ENCODE peak calls at places on chromosomes 13 and 19, in five cellular contexts. D is H9; P is glutamatergic neuron; G is CD8-positive, alpha-beta T cell; I is tibial nerve. W is an unnamed sample.

GRCh38 chr19:55084416-55084815 is 8.7 kb downstream of the EPS8L1 start:
- DNase-seq in D (no peak), G (no peak), P (no peak), I (no peak), W (no peak)

GRCh38 chr13:74560325-74560724 is 426.1 kb upstream of the KLF12 start:
- DNase-seq in I (no peak), P (no peak), D (no peak), G (no peak), W (no peak)

GRCh38 chr19:38142176-38143035 is 81.6 kb downstream of the DPF1 start:
- DNase-seq in P (peak), G (peak), I (no peak), D (peak), W (peak)

GRCh38 chr13:22549126-22549525 is 631.7 kb upstream of the SGCG start:
- DNase-seq in D (no peak), G (no peak), P (no peak), I (no peak), W (no peak)

GRCh38 chr13:39776439-39776838 is 121.0 kb downstream of the COG6 start:
- DNase-seq in I (no peak), P (no peak), G (no peak), D (no peak), W (no peak)

GRCh38 chr13:106815545-106815944 is 247.6 kb upstream of the ARGLU1 start:
- DNase-seq in I (no peak), D (peak), G (no peak), P (no peak), W (no peak)

GRCh38 chr19:3132971-3133792 is 2.7 kb upstream of the GNA15 start:
- DNase-seq in P (no peak), I (no peak), D (peak), G (peak), W (no peak)

GRCh38 chr19:374183-374885 is 29.7 kb upstream of the MIER2 start:
- DNase-seq in G (no peak), D (no peak), I (no peak), P (no peak), W (no peak)

GRCh38 chr19:50520822-50521465 is 7.2 kb upstream of the ASPDH start:
- DNase-seq in G (no peak), P (no peak), I (no peak), D (no peak), W (no peak)

GRCh38 chr19:1767464-1767933 is 14.2 kb downstream of the ONECUT3 start:
- DNase-seq in G (peak), D (no peak), I (no peak), P (peak), W (peak)

GRCh38 chr13:92573467-92574057 is 653.0 kb upstream of the GPC6 start:
- DNase-seq in I (no peak), G (no peak), D (peak), P (peak), W (peak)

GRCh38 chr13:109630281-109630680 is 156.1 kb downstream of the IRS2 start:
- DNase-seq in I (no peak), G (no peak), P (no peak), D (no peak), W (no peak)

GRCh38 chr19:3027981-3028304 is 1.1 kb downstream of the TLE2 start:
- DNase-seq in G (no peak), I (no peak), D (no peak), P (no peak), W (no peak)

GRCh38 chr13:85541476-85541875 is 257.7 kb downstream of the SLITRK6 start:
- DNase-seq in D (no peak), G (no peak), P (no peak), I (no peak), W (no peak)

GRCh38 chr13:114071441-114071840 is 61.0 kb downstream of the RASA3 start:
- DNase-seq in D (no peak), P (no peak), I (peak), G (no peak), W (no peak)

GRCh38 chr19:49866933-49867782 is at the start of gene PNKP:
- DNase-seq in P (peak), G (peak), D (peak), I (peak), W (peak)

GRCh38 chr19:13172335-13173128 is 22.3 kb downstream of the IER2 start:
- DNase-seq in D (no peak), G (peak), I (peak), P (no peak), W (no peak)

GRCh38 chr19:15124572-15125231 is 17.5 kb downstream of the SYDE1 start:
- DNase-seq in P (peak), D (no peak), I (no peak), G (peak), W (no peak)

GRCh38 chr13:40477623-40478608 is 188.5 kb downstream of the FOXO1 start:
- DNase-seq in I (peak), P (no peak), D (no peak), G (no peak), W (peak)

GRCh38 chr19:33620611-33621010 is 1.1 kb upstream of the CHST8 start:
- DNase-seq in I (no peak), D (no peak), G (no peak), P (no peak), W (no peak)

GRCh38 chr19:10260141-10260584 is 8.1 kb downstream of the MRPL4 start:
- DNase-seq in D (no peak), G (no peak), I (no peak), P (no peak), W (no peak)

GRCh38 chr13:35500071-35500595 is 23.6 kb upstream of the MAB21L1 start:
- DNase-seq in D (no peak), I (no peak), P (no peak), G (no peak), W (no peak)

DNA sequence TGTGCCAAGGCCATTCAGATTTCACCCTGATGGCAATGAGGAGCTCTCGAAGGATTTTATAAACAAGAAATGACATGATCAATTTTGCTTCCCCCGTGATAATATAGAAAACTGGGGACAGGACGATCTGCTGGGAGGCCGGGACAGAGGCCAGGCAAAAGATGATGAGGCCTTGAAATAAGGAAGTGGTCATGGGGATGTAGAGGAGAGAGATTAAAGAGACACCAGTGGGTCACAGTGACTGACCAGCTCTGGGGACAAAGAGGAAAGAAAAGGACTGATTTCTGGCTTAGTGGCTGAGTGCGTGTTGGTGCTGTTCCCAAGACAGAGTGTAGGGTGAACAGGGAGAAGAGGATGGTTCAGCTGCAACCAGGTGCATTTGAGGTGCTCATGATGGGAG is 68.7 kb upstream of the FLT1 start:
- DNase-seq in P (no peak), G (no peak), I (no peak), D (no peak), W (no peak)
- TF ChIP-seq CTCF in P (no peak), G (no peak), I (no peak), D (no peak), W (no peak)

GRCh38 chr13:111051041-111051440 is 64.1 kb upstream of the ARHGEF7 start:
- DNase-seq in D (no peak), I (no peak), G (no peak), P (no peak), W (no peak)

GRCh38 chr13:111048387-111048786 is 66.7 kb upstream of the ARHGEF7 start:
- DNase-seq in I (no peak), P (no peak), G (no peak), D (no peak), W (no peak)

GRCh38 chr13:111051656-111052232 is 63.4 kb upstream of the ARHGEF7 start:
- DNase-seq in G (no peak), P (no peak), I (no peak), D (no peak), W (no peak)

GRCh38 chr13:111050539-111050879 is 64.6 kb upstream of the ARHGEF7 start:
- DNase-seq in D (no peak), I (no peak), P (no peak), G (no peak), W (no peak)

DNA sequence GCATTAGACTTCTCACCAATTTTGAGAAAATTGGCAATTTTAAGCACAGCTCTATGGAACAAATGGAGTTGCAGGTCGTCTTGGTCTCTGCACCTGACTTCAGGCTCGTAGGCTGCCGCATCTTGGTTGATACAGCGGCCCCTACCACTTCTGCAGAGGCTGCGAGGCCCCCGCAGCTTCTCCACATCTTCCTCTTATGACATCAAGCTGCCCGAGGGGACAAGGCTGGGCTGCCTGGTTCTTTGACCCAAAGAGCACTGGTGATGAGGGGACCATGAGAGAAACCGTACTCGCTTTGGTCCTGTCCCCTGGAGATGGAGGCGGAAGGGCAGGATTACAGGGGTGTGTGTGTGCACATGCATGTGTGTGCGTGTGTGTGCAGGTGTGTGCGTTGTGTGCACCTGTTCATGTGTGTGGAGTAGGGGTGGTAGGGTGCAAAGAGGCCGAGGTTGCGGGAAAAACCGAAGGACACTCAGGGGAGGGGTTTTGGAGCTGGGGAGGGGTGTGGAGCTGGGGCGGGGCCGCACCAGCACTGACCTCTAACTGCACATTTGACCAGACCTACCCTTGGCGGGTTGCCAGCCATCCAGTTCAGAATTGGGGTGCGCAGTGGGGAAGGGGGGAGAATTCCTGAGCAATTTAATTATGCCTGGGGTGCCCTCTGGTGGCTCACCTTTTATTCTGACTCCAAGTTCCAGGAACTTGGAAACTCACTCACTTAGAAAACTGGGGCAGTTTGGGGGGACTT is 65.1 kb upstream of the ARHGEF7 start:
- DNase-seq in D (no peak), P (no peak), I (peak), G (no peak), W (no peak)
- TF ChIP-seq CTCF in D (peak), P (no peak), I (peak), G (no peak), W (no peak)

GRCh38 chr19:41959056-41960053 is at the start of gene RABAC1:
- DNase-seq in I (peak), D (peak), P (peak), G (peak), W (peak)
- TF ChIP-seq CTCF in I (no peak), D (peak), P (peak), G (peak), W (no peak)

GRCh38 chr19:7869910-7870511 is 4.2 kb downstream of the PRR36 start:
- DNase-seq in D (peak), G (no peak), I (no peak), P (peak), W (no peak)

GRCh38 chr19:7867092-7867844 is 6.9 kb downstream of the PRR36 start:
- DNase-seq in I (no peak), D (no peak), G (no peak), P (no peak), W (no peak)

GRCh38 chr19:7868326-7868670 is 5.9 kb downstream of the PRR36 start:
- DNase-seq in I (no peak), D (peak), G (no peak), P (no peak), W (no peak)

GRCh38 chr19:7869453-7869909 is 4.7 kb downstream of the PRR36 start:
- DNase-seq in I (no peak), D (peak), P (peak), G (peak), W (peak)

DNA sequence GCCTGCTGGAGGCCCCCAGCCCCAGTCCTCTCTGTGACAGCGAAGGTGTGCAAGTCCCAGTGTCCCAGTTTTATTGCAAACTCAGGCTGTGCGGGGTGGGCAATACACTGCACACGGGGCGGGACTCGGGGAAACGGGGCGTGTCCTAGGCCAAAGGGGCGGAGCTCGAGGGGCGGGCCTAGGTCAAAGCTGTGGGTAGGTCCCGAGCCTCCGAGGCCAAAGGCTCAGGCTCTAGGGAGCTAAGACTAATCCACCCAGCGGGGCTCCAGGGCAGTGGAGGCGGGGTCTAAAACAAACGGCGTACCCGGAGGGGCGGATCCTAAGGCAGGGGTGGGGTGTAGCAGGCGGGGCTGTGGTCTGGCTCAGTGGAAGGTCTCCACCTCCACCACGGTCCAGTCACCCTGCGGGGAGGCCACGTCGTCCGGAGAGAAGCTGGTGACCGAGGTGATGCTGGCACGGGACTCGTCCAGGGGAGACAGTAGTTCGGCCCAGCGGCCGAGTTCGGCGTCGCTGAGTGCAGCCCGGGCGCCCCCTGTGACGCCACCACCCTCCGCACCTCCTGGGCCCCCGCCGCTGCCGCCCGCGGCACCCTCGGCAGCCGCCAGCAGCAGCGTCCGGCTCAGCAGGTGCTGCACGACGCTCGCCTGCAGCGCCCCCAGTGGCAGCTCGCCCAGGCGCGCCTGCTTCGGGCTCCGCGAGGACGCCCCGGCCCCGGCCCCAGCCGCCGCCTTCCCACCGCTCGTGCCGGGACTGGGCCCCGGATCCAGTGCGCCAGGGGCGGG is 5.3 kb downstream of the PRR36 start:
- DNase-seq in G (peak), P (peak), D (peak), I (no peak), W (peak)
- TF ChIP-seq CTCF in G (peak), P (peak), D (peak), I (peak), W (peak)

GRCh38 chr19:43105496-43105895 is 23.0 kb upstream of the PSG2 start:
- DNase-seq in G (no peak), D (no peak), P (no peak), I (no peak), W (no peak)

DNA sequence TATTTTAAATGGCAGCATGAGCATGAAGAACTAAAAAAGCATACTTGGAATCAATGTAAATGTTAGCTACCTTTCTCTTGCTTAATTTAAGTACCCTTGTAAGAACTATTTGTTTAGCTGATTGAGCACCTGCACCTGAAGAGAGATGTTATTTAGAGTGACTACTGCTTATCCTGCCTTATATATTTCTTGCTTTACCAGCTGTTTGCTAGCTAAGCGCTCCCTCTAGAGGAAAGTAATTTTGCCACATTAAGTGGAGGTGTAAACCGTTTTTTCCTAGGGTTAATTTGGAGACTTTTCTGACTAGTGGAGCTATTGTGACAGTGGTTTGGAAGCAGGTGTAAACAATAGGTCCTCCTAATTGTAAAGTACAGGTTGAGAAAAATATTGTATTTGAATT is 19.4 kb upstream of the PSG2 start:
- DNase-seq in D (no peak), I (no peak), G (no peak), P (no peak), W (no peak)
- TF ChIP-seq CTCF in D (no peak), I (no peak), G (no peak), P (no peak), W (no peak)

GRCh38 chr13:51339952-51340732 is 651 bp downstream of the SERPINE3 start:
- DNase-seq in I (no peak), G (no peak), P (no peak), D (no peak), W (no peak)

GRCh38 chr13:51341804-51342203 is 2.3 kb downstream of the SERPINE3 start:
- DNase-seq in P (no peak), G (no peak), I (no peak), D (no peak), W (no peak)

GRCh38 chr13:51339354-51339753 is at the start of gene SERPINE3:
- DNase-seq in G (no peak), I (no peak), D (no peak), P (no peak), W (no peak)

GRCh38 chr13:51341232-51341631 is 1.7 kb downstream of the SERPINE3 start:
- DNase-seq in I (no peak), P (no peak), D (no peak), G (no peak), W (no peak)

GRCh38 chr13:51342706-51343105 is 3.2 kb downstream of the SERPINE3 start:
- DNase-seq in I (no peak), D (no peak), G (no peak), P (no peak), W (no peak)
- TF ChIP-seq CTCF in I (no peak), D (no peak), G (no peak), P (no peak), W (no peak)

GRCh38 chr13:47121092-47121763 is 224.4 kb upstream of the HTR2A start:
- DNase-seq in D (no peak), P (no peak), I (no peak), G (no peak), W (no peak)

DNA sequence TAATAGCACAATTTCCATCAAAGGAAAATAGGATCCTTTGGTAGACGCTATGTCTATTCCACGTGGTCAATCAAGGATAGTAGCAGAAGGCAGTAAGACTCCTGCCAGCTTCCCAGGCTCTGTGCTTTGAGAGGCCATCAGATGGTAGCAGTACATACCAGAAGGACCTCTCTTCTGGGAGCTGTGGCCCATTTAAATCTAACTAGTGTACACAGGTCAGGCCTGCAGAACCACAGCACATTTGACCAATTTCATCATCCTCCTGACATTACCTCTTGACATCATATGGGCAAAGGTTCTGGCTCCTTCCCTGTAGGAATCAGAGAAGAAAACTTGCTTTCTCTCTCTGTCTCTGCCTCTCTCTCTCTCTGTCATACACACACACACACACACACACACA is 229.6 kb upstream of the HTR2A start:
- DNase-seq in I (no peak), G (no peak), P (no peak), D (no peak), W (no peak)
- TF ChIP-seq CTCF in I (no peak), G (no peak), P (no peak), D (peak), W (no peak)